ENCODE peak calls at places on chromosomes 6 and 20, in seven cellular contexts. X is coronary artery, N is breast epithelium, F is kidney, H is BE2C, E is glutamatergic neuron, Q is fibroblast of the aortic adventitia. A is an unnamed sample.

GRCh38 chr6:55473722-55474121 is 105.3 kb downstream of the HMGCLL1 start:
- DNase-seq in X (no peak), N (no peak), F (no peak), H (no peak), E (no peak), Q (no peak), A (no peak)

GRCh38 chr6:135866445-135867143 is 15.1 kb downstream of the PDE7B start:
- DNase-seq in X (no peak), N (no peak), F (no peak), H (no peak), E (no peak), Q (no peak), A (no peak)

GRCh38 chr6:7262746-7263335 is 50.2 kb downstream of the SSR1 start:
- DNase-seq in X (no peak), N (no peak), F (peak), H (no peak), E (no peak), Q (no peak), A (no peak)

GRCh38 chr6:130993292-130993765 is 69.7 kb downstream of the EPB41L2 start:
- DNase-seq in X (no peak), N (no peak), F (no peak), H (no peak), E (no peak), Q (no peak), A (no peak)

GRCh38 chr6:17972074-17972966 is 15.1 kb downstream of the KIF13A start:
- DNase-seq in X (no peak), N (no peak), F (no peak), H (no peak), E (no peak), Q (no peak), A (no peak)

GRCh38 chr6:41008011-41008410 is 31.0 kb downstream of the UNC5CL start:
- DNase-seq in X (no peak), N (no peak), F (no peak), H (no peak), E (no peak), Q (no peak), A (no peak)

GRCh38 chr6:53437557-53438202 is 88.9 kb upstream of the ELOVL5 start:
- DNase-seq in X (no peak), N (no peak), F (no peak), H (peak), E (no peak), Q (peak), A (no peak)

GRCh38 chr6:33156964-33157363 is 35.3 kb downstream of the COL11A2 start:
- DNase-seq in X (no peak), N (no peak), F (no peak), H (no peak), E (no peak), Q (no peak), A (no peak)

GRCh38 chr6:128572286-128572685 is 51.9 kb upstream of the PTPRK start:
- DNase-seq in X (no peak), N (no peak), F (no peak), H (no peak), E (no peak), Q (peak), A (no peak)

GRCh38 chr6:144047688-144048087 is 39.6 kb upstream of the PLAGL1 start:
- DNase-seq in X (no peak), N (no peak), F (no peak), H (no peak), E (no peak), Q (no peak), A (no peak)

GRCh38 chr20:38806855-38807655 is 1.6 kb downstream of the PPP1R16B start:
- DNase-seq in X (no peak), N (no peak), F (no peak), H (peak), E (peak), Q (no peak), A (no peak)

GRCh38 chr6:146985111-146985510 is 219.1 kb upstream of the STXBP5 start:
- DNase-seq in X (no peak), N (no peak), F (no peak), H (no peak), E (no peak), Q (no peak), A (no peak)

GRCh38 chr20:18793625-18794427 is 19.8 kb upstream of the SCP2D1 start:
- DNase-seq in X (peak), N (peak), F (peak), H (peak), E (peak), Q (peak), A (peak)

GRCh38 chr6:79574636-79575035 is 37.4 kb upstream of the LCA5 start:
- DNase-seq in X (no peak), N (no peak), F (no peak), H (no peak), E (no peak), Q (peak), A (no peak)

GRCh38 chr6:150301871-150302800 is 66.7 kb upstream of the IYD start:
- DNase-seq in X (no peak), N (no peak), F (no peak), H (no peak), E (no peak), Q (peak), A (no peak)

GRCh38 chr20:19265646-19266374 is 53.4 kb downstream of the SLC24A3 start:
- DNase-seq in X (peak), N (no peak), F (no peak), H (no peak), E (no peak), Q (no peak), A (no peak)

GRCh38 chr6:151690303-151690702 is 117.2 kb upstream of the ESR1 start:
- DNase-seq in X (no peak), N (no peak), F (no peak), H (no peak), E (no peak), Q (peak), A (no peak)

GRCh38 chr20:63267681-63268080 is 4.9 kb upstream of the ARFGAP1 start:
- DNase-seq in X (no peak), N (no peak), F (no peak), H (no peak), E (no peak), Q (no peak), A (no peak)

GRCh38 chr20:62835931-62836861 is 19.3 kb downstream of the COL9A3 start:
- DNase-seq in X (peak), N (no peak), F (peak), H (no peak), E (no peak), Q (no peak), A (no peak)

GRCh38 chr20:20365593-20365992 is 2.3 kb upstream of the INSM1 start:
- DNase-seq in X (no peak), N (no peak), F (no peak), H (no peak), E (no peak), Q (no peak), A (no peak)

GRCh38 chr20:20364747-20365558 is 3.0 kb upstream of the INSM1 start:
- DNase-seq in X (no peak), N (no peak), F (no peak), H (no peak), E (peak), Q (no peak), A (no peak)

GRCh38 chr20:20363449-20364015 is 4.4 kb upstream of the INSM1 start:
- DNase-seq in X (no peak), N (no peak), F (no peak), H (no peak), E (peak), Q (no peak), A (no peak)

GRCh38 chr20:20362774-20363435 is 5.0 kb upstream of the INSM1 start:
- DNase-seq in X (no peak), N (no peak), F (no peak), H (peak), E (peak), Q (no peak), A (no peak)

GRCh38 chr20:20364016-20364746 is 3.7 kb upstream of the INSM1 start:
- DNase-seq in X (no peak), N (no peak), F (no peak), H (no peak), E (peak), Q (no peak), A (peak)
- TF ChIP-seq CTCF in X (no peak), N (no peak), F (no peak), H (no peak), E (no peak), Q (no peak), A (no peak)

GRCh38 chr6:158784505-158784904 is 34.7 kb downstream of the EZR start:
- DNase-seq in X (no peak), N (peak), F (no peak), H (no peak), E (no peak), Q (no peak), A (no peak)
- TF ChIP-seq CTCF in X (no peak), N (no peak), F (no peak), H (no peak), E (no peak), Q (no peak), A (no peak)

GRCh38 chr6:90611996-90612690 is 25.3 kb upstream of the MAP3K7 start:
- DNase-seq in X (no peak), N (no peak), F (peak), H (no peak), E (no peak), Q (no peak), A (no peak)

GRCh38 chr6:90610291-90610670 is 23.4 kb upstream of the MAP3K7 start:
- DNase-seq in X (no peak), N (no peak), F (peak), H (no peak), E (no peak), Q (peak), A (no peak)

GRCh38 chr6:90605749-90606344 is 19.0 kb upstream of the MAP3K7 start:
- DNase-seq in X (no peak), N (no peak), F (no peak), H (no peak), E (no peak), Q (no peak), A (no peak)

GRCh38 chr6:90610671-90611542 is 24.0 kb upstream of the MAP3K7 start:
- DNase-seq in X (no peak), N (no peak), F (peak), H (peak), E (peak), Q (peak), A (no peak)

GRCh38 chr6:90611543-90611864 is 24.6 kb upstream of the MAP3K7 start:
- DNase-seq in X (no peak), N (no peak), F (no peak), H (no peak), E (no peak), Q (no peak), A (no peak)
- TF ChIP-seq CTCF in X (no peak), N (no peak), F (no peak), H (peak), E (peak), Q (no peak), A (peak)

GRCh38 chr20:57048027-57048869 is 218.2 kb downstream of the BMP7 start:
- DNase-seq in X (no peak), N (peak), F (no peak), H (peak), E (peak), Q (no peak), A (no peak)
- TF ChIP-seq CTCF in X (no peak), N (no peak), F (peak), H (peak), E (peak), Q (peak), A (peak)

A was measured in osteocyte.